ENCODE peak calls at places on chromosomes 16 and 17, in four cellular contexts. N is left ventricle myocardium inferior, E is ovary, U is OCI-LY7. Q is an unnamed sample.
A peak's percentile ranks its signal among the peaks of the same experiment; 100 is the strongest.

GRCh38 chr17:6676802-6677157 is 25.2 kb downstream of the C17orf100 start:
- DNase-seq in U (no peak), E (no peak), N (no peak), Q (no peak)

GRCh38 chr17:12765544-12765943 is 23.8 kb upstream of the ARHGAP44 start:
- DNase-seq in E (no peak), U (no peak), N (no peak), Q (no peak)

GRCh38 chr17:75031972-75032895 is 14.5 kb downstream of the ATP5PD start:
- DNase-seq in U (no peak), N (peak; percentile 63), E (peak; percentile 73), Q (peak; percentile 68)

GRCh38 chr16:54505479-54506247 is 219.1 kb upstream of the IRX3 start:
- DNase-seq in U (no peak), E (no peak), N (no peak), Q (no peak)

GRCh38 chr16:57297856-57298255 is 13.4 kb upstream of the PLLP start:
- DNase-seq in N (no peak), U (peak; percentile 67), E (no peak), Q (no peak)

GRCh38 chr17:39700148-39700987 is 504 bp downstream of the ERBB2 start:
- DNase-seq in U (no peak), E (peak; percentile 69), N (no peak), Q (no peak)

GRCh38 chr17:78808106-78808635 is 26.1 kb upstream of the CYTH1 start:
- DNase-seq in U (no peak), E (no peak), N (no peak), Q (no peak)

GRCh38 chr17:9205520-9206159 is 184.3 kb downstream of the NTN1 start:
- DNase-seq in E (no peak), N (no peak), U (no peak), Q (no peak)

GRCh38 chr17:7650509-7651096 is at the start of gene ATP1B2:
- DNase-seq in U (peak; percentile 41), N (peak; percentile 70), E (peak; percentile 85), Q (peak; percentile 78)

GRCh38 chr16:68081796-68082567 is 3.2 kb upstream of the NFATC3 start:
- DNase-seq in N (no peak), U (no peak), E (no peak), Q (no peak)

GRCh38 chr16:17339764-17340541 is 130.8 kb downstream of the XYLT1 start:
- DNase-seq in E (no peak), N (no peak), U (no peak), Q (no peak)

GRCh38 chr17:6430769-6431168 is 4.2 kb downstream of the AIPL1 start:
- DNase-seq in E (no peak), U (no peak), N (no peak), Q (no peak)

GRCh38 chr17:37160940-37161339 is 212.2 kb downstream of the AATF start:
- DNase-seq in U (no peak), E (no peak), N (no peak), Q (no peak)

GRCh38 chr17:64938925-64939474 is 19.7 kb upstream of the LRRC37A3 start:
- DNase-seq in N (peak; percentile 39), E (no peak), U (peak; percentile 50), Q (peak; percentile 80)

GRCh38 chr17:29621751-29622194 is 939 bp downstream of the CORO6 start:
- DNase-seq in E (no peak), U (no peak), N (no peak), Q (no peak)

GRCh38 chr16:18841833-18842525 is 40.6 kb upstream of the ARL6IP1 start:
- DNase-seq in E (no peak), N (no peak), U (no peak), Q (no peak)
- H3K36me3 ChIP-seq in E (no peaks in the 10 kb centered on the region), N (peaks cover 90% of the 10 kb centered on the region), U (peaks cover 93% of the 10 kb centered on the region), Q (peaks cover 96% of the 10 kb centered on the region)

GRCh38 chr16:69378760-69379159 is 7.0 kb downstream of the TERF2 start:
- DNase-seq in U (no peak), E (no peak), N (no peak), Q (no peak)
- H3K36me3 ChIP-seq in U (peaks cover 92% of the 10 kb centered on the region), E (no peaks in the 10 kb centered on the region), N (peaks cover 72% of the 10 kb centered on the region), Q (peaks cover 72% of the 10 kb centered on the region)

DNA sequence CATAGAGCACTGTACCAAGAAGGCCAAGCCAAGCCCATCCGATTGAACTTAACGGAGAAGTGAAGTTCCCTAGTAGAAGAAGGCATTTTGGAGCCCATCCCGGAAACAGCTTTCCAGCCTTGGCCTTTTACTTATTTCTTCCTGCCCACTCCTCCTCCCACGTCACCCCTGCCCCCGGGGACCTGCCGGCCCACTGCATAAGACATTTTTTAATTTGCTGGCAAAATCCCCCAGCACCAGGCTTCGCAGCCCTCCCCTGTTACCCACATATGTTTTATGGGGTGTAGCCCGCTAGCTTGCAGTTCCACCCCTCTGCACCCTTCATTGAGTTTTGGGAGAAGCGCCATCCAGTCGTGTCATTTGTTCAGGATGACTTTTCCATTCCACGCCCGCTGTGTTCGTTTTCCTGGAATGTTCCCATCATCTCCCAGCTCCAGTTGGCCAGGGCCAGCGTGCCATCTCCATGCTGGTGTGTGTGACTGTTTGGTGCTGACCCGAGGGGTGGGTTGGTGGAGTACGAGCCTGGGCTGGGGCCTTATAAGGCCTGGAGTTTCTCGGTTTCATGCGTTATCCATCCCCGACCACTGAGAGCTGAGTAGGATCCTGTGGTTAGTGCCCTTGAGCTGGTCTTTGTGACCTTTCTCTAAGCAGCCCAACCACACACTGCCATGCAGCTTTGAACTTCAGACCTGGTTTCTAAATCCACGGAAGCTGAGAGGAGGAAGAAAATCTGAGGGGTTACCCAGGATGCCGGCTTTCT is 20.0 kb upstream of the TBX2 start:
- DNase-seq in N (no peak), E (no peak), U (no peak), Q (peak; percentile 31)
- H3K36me3 ChIP-seq in N (no peaks in the 10 kb centered on the region), E (no peaks in the 10 kb centered on the region), U (no peaks in the 10 kb centered on the region), Q (no peaks in the 10 kb centered on the region)

GRCh38 chr16:2456551-2457153 is 3.3 kb upstream of the TEDC2 start:
- DNase-seq in U (no peak), N (no peak), E (no peak), Q (no peak)
- H3K36me3 ChIP-seq in U (peaks cover 82% of the 10 kb centered on the region), N (peaks cover 7% of the 10 kb centered on the region), E (no peaks in the 10 kb centered on the region), Q (peaks cover 13% of the 10 kb centered on the region)

GRCh38 chr17:61809816-61810392 is 53.4 kb downstream of the BRIP1 start:
- DNase-seq in N (no peak), U (no peak), E (no peak), Q (no peak)
- H3K36me3 ChIP-seq in N (no peaks in the 10 kb centered on the region), U (peaks cover 83% of the 10 kb centered on the region), E (no peaks in the 10 kb centered on the region), Q (no peaks in the 10 kb centered on the region)

DNA sequence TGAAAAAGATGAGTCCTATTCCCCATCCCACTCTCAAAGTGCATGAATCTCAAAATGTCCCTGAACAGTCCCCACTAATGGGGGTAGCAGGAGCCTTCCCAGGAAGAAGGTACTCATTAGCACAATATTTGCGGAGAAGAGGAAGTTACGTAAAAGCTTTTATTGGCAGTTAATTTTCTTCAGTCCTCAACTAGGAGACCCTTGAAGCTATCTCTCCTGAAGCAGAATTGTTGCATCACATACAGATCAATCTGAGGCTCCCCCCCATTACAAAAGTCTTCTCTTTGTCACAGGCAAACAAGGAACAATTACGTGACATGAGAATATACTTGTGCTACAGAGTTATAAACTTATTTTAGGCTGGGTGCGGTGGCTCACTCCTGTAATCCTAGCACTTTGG is 14.2 kb downstream of the SLFN12L start:
- DNase-seq in N (no peak), E (no peak), U (no peak), Q (no peak)
- H3K36me3 ChIP-seq in N (no peaks in the 10 kb centered on the region), E (no peaks in the 10 kb centered on the region), U (no peaks in the 10 kb centered on the region), Q (no peaks in the 10 kb centered on the region)

DNA sequence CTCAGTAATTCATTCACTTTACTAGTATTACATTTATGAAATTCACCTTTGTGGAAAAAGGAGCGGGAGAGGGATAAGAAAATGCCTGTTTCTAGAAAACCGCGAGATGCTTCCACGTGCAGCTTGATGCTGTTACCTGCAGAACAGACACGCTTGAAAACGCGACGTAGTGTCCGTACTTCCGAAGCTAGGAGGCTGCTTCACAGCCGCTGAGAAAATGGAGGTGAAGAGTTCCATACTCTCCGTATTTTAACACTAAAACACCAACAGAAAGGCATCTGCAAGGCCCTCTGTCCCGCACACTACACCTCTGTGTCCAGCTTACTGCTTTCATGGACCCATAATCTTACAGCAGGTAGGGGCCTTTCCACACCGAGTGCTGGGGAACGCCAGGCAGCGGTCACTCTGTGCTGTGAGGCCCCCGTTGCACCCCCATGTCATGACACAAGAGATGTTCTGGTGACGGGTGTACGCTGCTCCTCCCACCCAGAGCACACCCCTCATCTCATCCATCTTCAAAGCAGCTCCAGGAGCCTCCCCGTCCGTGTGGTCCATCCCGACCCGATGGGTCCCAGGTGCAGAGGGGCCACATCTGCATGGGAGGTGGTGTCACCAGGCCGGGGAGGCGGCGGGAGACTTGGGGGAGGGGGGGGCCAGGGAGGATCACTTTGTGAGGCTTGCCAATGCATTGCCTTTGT is 40.4 kb downstream of the USP22 start:
- DNase-seq in E (peak; percentile 37), U (no peak), N (no peak), Q (no peak)
- H3K36me3 ChIP-seq in E (no peaks in the 10 kb centered on the region), U (peaks cover 88% of the 10 kb centered on the region), N (peaks cover 69% of the 10 kb centered on the region), Q (peaks cover 89% of the 10 kb centered on the region)

GRCh38 chr17:62014526-62014925 is 50.6 kb downstream of the MED13 start:
- DNase-seq in N (no peak), E (no peak), U (no peak), Q (no peak)

GRCh38 chr17:62008294-62008693 is 56.8 kb downstream of the MED13 start:
- DNase-seq in U (no peak), E (no peak), N (no peak), Q (no peak)

GRCh38 chr17:62004388-62004787 is 60.7 kb downstream of the MED13 start:
- DNase-seq in N (no peak), E (no peak), U (no peak), Q (no peak)

GRCh38 chr17:62009220-62009619 is 55.9 kb downstream of the MED13 start:
- DNase-seq in N (no peak), U (no peak), E (no peak), Q (no peak)
- H3K36me3 ChIP-seq in N (peaks cover 72% of the 10 kb centered on the region), U (peaks cover 95% of the 10 kb centered on the region), E (no peaks in the 10 kb centered on the region), Q (peaks cover 92% of the 10 kb centered on the region)

GRCh38 chr17:44928950-44929720 is 13.8 kb upstream of the GFAP start:
- DNase-seq in E (no peak), U (no peak), N (peak; percentile 7), Q (no peak)
- H3K36me3 ChIP-seq in E (no peaks in the 10 kb centered on the region), U (peaks cover 87% of the 10 kb centered on the region), N (no peaks in the 10 kb centered on the region), Q (no peaks in the 10 kb centered on the region)

GRCh38 chr16:70529051-70529777 is 5.6 kb downstream of the SF3B3 start:
- DNase-seq in U (peak; percentile 54), N (no peak), E (no peak), Q (no peak)
- H3K36me3 ChIP-seq in U (peaks cover 96% of the 10 kb centered on the region), N (peaks cover 76% of the 10 kb centered on the region), E (no peaks in the 10 kb centered on the region), Q (peaks cover 82% of the 10 kb centered on the region)

Q was measured in lower lobe of right lung.